ENCODE peak calls at places on chromosomes 4 and X, in four cellular contexts. One of them, this sample, is unnamed.

GRCh38 chrX:17167915-17168314 is 207.1 kb upstream of the NHS start:
- DNase-seq in GM12878: no peak
- DNase-seq in HepG2: no peak
- DNase-seq in K562: no peak
- DNase-seq in this sample: no peak

GRCh38 chrX:27236681-27237080 is 226.5 kb downstream of the PPP4R3C start:
- DNase-seq in GM12878: no peak
- DNase-seq in HepG2: peak
- DNase-seq in K562: no peak
- DNase-seq in this sample: no peak

GRCh38 chr4:76689079-76689817 is 208.7 kb downstream of the SOWAHB start:
- DNase-seq in GM12878: no peak
- DNase-seq in HepG2: no peak
- DNase-seq in K562: no peak
- DNase-seq in this sample: peak

GRCh38 chr4:77104405-77105292 is 28.9 kb upstream of the CCNI start:
- DNase-seq in GM12878: no peak
- DNase-seq in HepG2: no peak
- DNase-seq in K562: peak
- DNase-seq in this sample: no peak

GRCh38 chr4:26083987-26084386 is 170.0 kb downstream of the SMIM20 start:
- DNase-seq in GM12878: peak
- DNase-seq in HepG2: no peak
- DNase-seq in K562: no peak
- DNase-seq in this sample: no peak

GRCh38 chr4:26144526-26145167 is 176.2 kb upstream of the RBPJ start:
- DNase-seq in GM12878: no peak
- DNase-seq in HepG2: no peak
- DNase-seq in K562: no peak
- DNase-seq in this sample: no peak

GRCh38 chr4:168019019-168019651 is 73.2 kb upstream of the ANXA10 start:
- DNase-seq in GM12878: no peak
- DNase-seq in HepG2: no peak
- DNase-seq in K562: no peak
- DNase-seq in this sample: no peak

GRCh38 chrX:64334467-64334866 is 60.8 kb downstream of the MTMR8 start:
- DNase-seq in GM12878: no peak
- DNase-seq in HepG2: no peak
- DNase-seq in K562: no peak
- DNase-seq in this sample: no peak

GRCh38 chrX:1597345-1598020 is 6.1 kb downstream of the AKAP17A start:
- DNase-seq in GM12878: no peak
- DNase-seq in HepG2: no peak
- DNase-seq in K562: no peak
- DNase-seq in this sample: no peak

GRCh38 chr4:88962430-88962829 is 94.6 kb downstream of the FAM13A start:
- DNase-seq in GM12878: no peak
- DNase-seq in HepG2: no peak
- DNase-seq in K562: no peak
- DNase-seq in this sample: no peak

GRCh38 chrX:71454222-71454621 is 78.7 kb upstream of the OGT start:
- DNase-seq in GM12878: no peak
- DNase-seq in HepG2: no peak
- DNase-seq in K562: peak
- DNase-seq in this sample: no peak

GRCh38 chr4:53015681-53016080 is 153.6 kb downstream of the RASL11B start:
- DNase-seq in GM12878: no peak
- DNase-seq in HepG2: peak
- DNase-seq in K562: peak
- DNase-seq in this sample: peak

GRCh38 chr4:123990310-123990709 is 593.7 kb downstream of the SPRY1 start:
- DNase-seq in GM12878: no peak
- DNase-seq in HepG2: peak
- DNase-seq in K562: no peak
- DNase-seq in this sample: no peak

GRCh38 chr4:86054676-86055075 is 305.2 kb downstream of the MAPK10 start:
- DNase-seq in GM12878: no peak
- DNase-seq in HepG2: no peak
- DNase-seq in K562: no peak
- DNase-seq in this sample: no peak

GRCh38 chr4:74598611-74599325 is 153.8 kb downstream of the AREG start:
- DNase-seq in GM12878: no peak
- DNase-seq in HepG2: no peak
- DNase-seq in K562: no peak
- DNase-seq in this sample: no peak

GRCh38 chr4:177573487-177573886 is 131.2 kb upstream of the AGA start:
- DNase-seq in GM12878: no peak
- DNase-seq in HepG2: no peak
- DNase-seq in K562: no peak
- DNase-seq in this sample: no peak

GRCh38 chrX:39850630-39851152 is 247.1 kb downstream of the BCOR start:
- DNase-seq in GM12878: no peak
- DNase-seq in HepG2: no peak
- DNase-seq in K562: peak
- DNase-seq in this sample: peak

GRCh38 chr4:28313729-28314713 is 1453.4 kb downstream of the STIM2 start:
- DNase-seq in GM12878: no peak
- DNase-seq in HepG2: no peak
- DNase-seq in K562: no peak
- DNase-seq in this sample: no peak

GRCh38 chr4:86092684-86093083 is 267.2 kb downstream of the MAPK10 start:
- DNase-seq in GM12878: no peak
- DNase-seq in HepG2: no peak
- DNase-seq in K562: no peak
- DNase-seq in this sample: no peak

GRCh38 chr4:124067031-124067430 is 645.5 kb downstream of the ANKRD50 start:
- DNase-seq in GM12878: no peak
- DNase-seq in HepG2: no peak
- DNase-seq in K562: no peak
- DNase-seq in this sample: no peak

GRCh38 chr4:147787204-147787603 is 55.3 kb downstream of the ARHGAP10 start:
- DNase-seq in GM12878: no peak
- DNase-seq in HepG2: no peak
- DNase-seq in K562: no peak
- DNase-seq in this sample: no peak

GRCh38 chr4:26779674-26780073 is 81.0 kb upstream of the STIM2 start:
- DNase-seq in GM12878: no peak
- DNase-seq in HepG2: no peak
- DNase-seq in K562: no peak
- DNase-seq in this sample: no peak

GRCh38 chr4:105569014-105569850 is 16.8 kb downstream of the ARHGEF38 start:
- DNase-seq in GM12878: no peak
- DNase-seq in HepG2: no peak
- DNase-seq in K562: no peak
- DNase-seq in this sample: no peak

GRCh38 chrX:11755724-11756123 is 2.3 kb upstream of the MSL3 start:
- DNase-seq in GM12878: no peak
- DNase-seq in HepG2: peak
- DNase-seq in K562: no peak
- DNase-seq in this sample: no peak

GRCh38 chr4:112511294-112512118 is 4.5 kb downstream of the NEUROG2 start:
- DNase-seq in GM12878: no peak
- DNase-seq in HepG2: no peak
- DNase-seq in K562: no peak
- DNase-seq in this sample: peak

GRCh38 chrX:68936608-68937007 is 107.8 kb downstream of the EFNB1 start:
- DNase-seq in GM12878: no peak
- DNase-seq in HepG2: no peak
- DNase-seq in K562: no peak
- DNase-seq in this sample: no peak

GRCh38 chr4:41360911-41361830 is 104.4 kb downstream of the UCHL1 start:
- DNase-seq in GM12878: no peak
- DNase-seq in HepG2: no peak
- DNase-seq in K562: no peak
- DNase-seq in this sample: peak

GRCh38 chrX:25344191-25344936 is 328.6 kb upstream of the ARX start:
- DNase-seq in GM12878: no peak
- DNase-seq in HepG2: no peak
- DNase-seq in K562: no peak
- DNase-seq in this sample: no peak
- TF ChIP-seq ATF2 in GM12878: no peak
- TF ChIP-seq ATF2 in HepG2: no peak
- TF ChIP-seq ATF2 in K562: no peak
- TF ChIP-seq ATF2 in this sample: no peak

GRCh38 chr4:3227878-3228675 is 20.9 kb upstream of the MSANTD1 start:
- DNase-seq in GM12878: no peak
- DNase-seq in HepG2: no peak
- DNase-seq in K562: no peak
- DNase-seq in this sample: no peak
- TF ChIP-seq TCF7 in GM12878: no peak
- TF ChIP-seq TCF7 in HepG2: no peak
- TF ChIP-seq TCF7 in K562: no peak
- TF ChIP-seq TCF7 in this sample: no peak

DNA sequence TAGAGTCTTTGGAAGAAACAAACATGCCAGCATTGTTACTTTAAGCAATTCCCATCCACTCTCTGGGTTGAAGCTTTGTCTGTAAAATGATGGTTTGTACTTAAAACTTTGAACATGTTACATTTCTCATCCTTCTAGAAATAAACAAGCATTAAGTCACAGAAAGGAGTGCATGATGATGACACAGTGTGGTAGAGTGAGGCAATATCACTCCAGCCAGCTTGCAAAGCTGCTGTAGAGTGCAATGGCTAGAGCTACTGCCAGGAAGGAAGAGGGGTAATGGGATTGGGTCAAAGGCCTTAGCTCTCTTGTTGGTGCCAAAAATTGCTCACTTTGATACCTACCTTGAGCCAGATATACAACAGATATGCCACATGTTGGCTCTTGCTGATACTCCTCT is 12.3 kb upstream of the ENOX2 start:
- DNase-seq in GM12878: no peak
- DNase-seq in HepG2: no peak
- DNase-seq in K562: no peak
- DNase-seq in this sample: no peak
- TF ChIP-seq ATF2 in GM12878: no peak
- TF ChIP-seq ATF2 in HepG2: no peak
- TF ChIP-seq ATF2 in K562: no peak
- TF ChIP-seq ATF2 in this sample: no peak

GRCh38 chr4:11615601-11616000 is 186.9 kb upstream of the HS3ST1 start:
- DNase-seq in GM12878: no peak
- DNase-seq in HepG2: no peak
- DNase-seq in K562: no peak
- DNase-seq in this sample: no peak

GRCh38 chr4:11616856-11617255 is 188.2 kb upstream of the HS3ST1 start:
- DNase-seq in GM12878: no peak
- DNase-seq in HepG2: no peak
- DNase-seq in K562: no peak
- DNase-seq in this sample: no peak

GRCh38 chr4:11611868-11612267 is 183.2 kb upstream of the HS3ST1 start:
- DNase-seq in GM12878: no peak
- DNase-seq in HepG2: no peak
- DNase-seq in K562: no peak
- DNase-seq in this sample: no peak

GRCh38 chr4:11618666-11619282 is 190.1 kb upstream of the HS3ST1 start:
- DNase-seq in GM12878: no peak
- DNase-seq in HepG2: no peak
- DNase-seq in K562: no peak
- DNase-seq in this sample: no peak

GRCh38 chr4:11614426-11614825 is 185.7 kb upstream of the HS3ST1 start:
- DNase-seq in GM12878: no peak
- DNase-seq in HepG2: no peak
- DNase-seq in K562: no peak
- DNase-seq in this sample: no peak
- TF ChIP-seq TCF7 in GM12878: no peak
- TF ChIP-seq TCF7 in HepG2: no peak
- TF ChIP-seq TCF7 in K562: no peak
- TF ChIP-seq TCF7 in this sample: no peak

This sample was measured in WTC11.